ENCODE peak calls at places on chromosomes 6 and 20, in six cellular contexts. One of them, this sample, is unnamed. For H3K9me3, the result is how much of the 10 kb centered on the place peaks cover.

GRCh38 chr6:33088931-33089640 is 13.3 kb downstream of the HLA-DPB1 start:
- DNase-seq in adrenal gland: no peak
- DNase-seq in AG04450: no peak
- DNase-seq in sigmoid colon: no peak
- DNase-seq in WERI-Rb-1: no peak
- DNase-seq in left ventricle myocardium inferior: no peak
- DNase-seq in this sample: no peak

GRCh38 chr6:15327271-15327670 is 81.4 kb downstream of the JARID2 start:
- DNase-seq in adrenal gland: peak
- DNase-seq in AG04450: no peak
- DNase-seq in sigmoid colon: no peak
- DNase-seq in WERI-Rb-1: peak
- DNase-seq in left ventricle myocardium inferior: no peak
- DNase-seq in this sample: no peak

GRCh38 chr20:55881204-55881603 is 124.1 kb downstream of the CBLN4 start:
- DNase-seq in adrenal gland: no peak
- DNase-seq in AG04450: no peak
- DNase-seq in sigmoid colon: no peak
- DNase-seq in WERI-Rb-1: no peak
- DNase-seq in left ventricle myocardium inferior: no peak
- DNase-seq in this sample: no peak

GRCh38 chr6:144897441-144897921 is 612.3 kb downstream of the UTRN start:
- DNase-seq in adrenal gland: no peak
- DNase-seq in AG04450: peak
- DNase-seq in sigmoid colon: no peak
- DNase-seq in WERI-Rb-1: no peak
- DNase-seq in left ventricle myocardium inferior: no peak
- DNase-seq in this sample: no peak

GRCh38 chr6:132261354-132261753 is 139.9 kb downstream of the MOXD1 start:
- DNase-seq in adrenal gland: no peak
- DNase-seq in AG04450: no peak
- DNase-seq in sigmoid colon: no peak
- DNase-seq in WERI-Rb-1: no peak
- DNase-seq in left ventricle myocardium inferior: no peak
- DNase-seq in this sample: no peak

GRCh38 chr6:17855381-17855780 is 132.1 kb downstream of the KIF13A start:
- DNase-seq in adrenal gland: no peak
- DNase-seq in AG04450: no peak
- DNase-seq in sigmoid colon: no peak
- DNase-seq in WERI-Rb-1: no peak
- DNase-seq in left ventricle myocardium inferior: no peak
- DNase-seq in this sample: no peak

GRCh38 chr6:140281236-140281635 is 906.8 kb upstream of the CITED2 start:
- DNase-seq in adrenal gland: no peak
- DNase-seq in AG04450: no peak
- DNase-seq in sigmoid colon: no peak
- DNase-seq in WERI-Rb-1: no peak
- DNase-seq in left ventricle myocardium inferior: no peak
- DNase-seq in this sample: no peak

GRCh38 chr20:54179946-54180345 is 6.2 kb upstream of the CYP24A1 start:
- DNase-seq in adrenal gland: no peak
- DNase-seq in AG04450: no peak
- DNase-seq in sigmoid colon: no peak
- DNase-seq in WERI-Rb-1: no peak
- DNase-seq in left ventricle myocardium inferior: no peak
- DNase-seq in this sample: no peak

GRCh38 chr20:34861386-34862084 is 11.1 kb downstream of the GGT7 start:
- DNase-seq in adrenal gland: no peak
- DNase-seq in AG04450: no peak
- DNase-seq in sigmoid colon: no peak
- DNase-seq in WERI-Rb-1: peak
- DNase-seq in left ventricle myocardium inferior: no peak
- DNase-seq in this sample: no peak

GRCh38 chr6:118896339-118897136 is 2.6 kb downstream of the ASF1A start:
- DNase-seq in adrenal gland: no peak
- DNase-seq in AG04450: no peak
- DNase-seq in sigmoid colon: no peak
- DNase-seq in WERI-Rb-1: no peak
- DNase-seq in left ventricle myocardium inferior: no peak
- DNase-seq in this sample: no peak

GRCh38 chr6:92810913-92811312 is 608.4 kb downstream of the EPHA7 start:
- DNase-seq in adrenal gland: peak
- DNase-seq in AG04450: peak
- DNase-seq in sigmoid colon: no peak
- DNase-seq in WERI-Rb-1: peak
- DNase-seq in left ventricle myocardium inferior: no peak
- DNase-seq in this sample: no peak

GRCh38 chr20:63487116-63487764 is 11.6 kb downstream of the EEF1A2 start:
- DNase-seq in adrenal gland: no peak
- DNase-seq in AG04450: no peak
- DNase-seq in sigmoid colon: no peak
- DNase-seq in WERI-Rb-1: no peak
- DNase-seq in left ventricle myocardium inferior: no peak
- DNase-seq in this sample: no peak

GRCh38 chr6:37454420-37455125 is 21.6 kb downstream of the CMTR1 start:
- DNase-seq in adrenal gland: no peak
- DNase-seq in AG04450: no peak
- DNase-seq in sigmoid colon: no peak
- DNase-seq in WERI-Rb-1: no peak
- DNase-seq in left ventricle myocardium inferior: no peak
- DNase-seq in this sample: no peak

GRCh38 chr20:8798505-8798904 is 270.4 kb upstream of the PLCB4 start:
- DNase-seq in adrenal gland: no peak
- DNase-seq in AG04450: no peak
- DNase-seq in sigmoid colon: no peak
- DNase-seq in WERI-Rb-1: no peak
- DNase-seq in left ventricle myocardium inferior: no peak
- DNase-seq in this sample: no peak

GRCh38 chr6:47476794-47477496 is 644 bp upstream of the CD2AP start:
- DNase-seq in adrenal gland: no peak
- DNase-seq in AG04450: no peak
- DNase-seq in sigmoid colon: no peak
- DNase-seq in WERI-Rb-1: no peak
- DNase-seq in left ventricle myocardium inferior: no peak
- DNase-seq in this sample: no peak

GRCh38 chr6:16872543-16873230 is 111.4 kb upstream of the ATXN1 start:
- DNase-seq in adrenal gland: no peak
- DNase-seq in AG04450: no peak
- DNase-seq in sigmoid colon: no peak
- DNase-seq in WERI-Rb-1: no peak
- DNase-seq in left ventricle myocardium inferior: no peak
- DNase-seq in this sample: no peak

GRCh38 chr6:1094306-1094705 is 217.6 kb upstream of the FOXQ1 start:
- DNase-seq in adrenal gland: no peak
- DNase-seq in AG04450: peak
- DNase-seq in sigmoid colon: no peak
- DNase-seq in WERI-Rb-1: no peak
- DNase-seq in left ventricle myocardium inferior: no peak
- DNase-seq in this sample: no peak

GRCh38 chr6:100862063-100862462 is 19.1 kb downstream of the ASCC3 start:
- DNase-seq in adrenal gland: no peak
- DNase-seq in AG04450: no peak
- DNase-seq in sigmoid colon: no peak
- DNase-seq in WERI-Rb-1: no peak
- DNase-seq in left ventricle myocardium inferior: no peak
- DNase-seq in this sample: no peak

GRCh38 chr6:100850174-100850573 is 31.0 kb downstream of the ASCC3 start:
- DNase-seq in adrenal gland: no peak
- DNase-seq in AG04450: no peak
- DNase-seq in sigmoid colon: no peak
- DNase-seq in WERI-Rb-1: no peak
- DNase-seq in left ventricle myocardium inferior: no peak
- DNase-seq in this sample: no peak

GRCh38 chr6:100851819-100852218 is 29.3 kb downstream of the ASCC3 start:
- DNase-seq in adrenal gland: no peak
- DNase-seq in AG04450: no peak
- DNase-seq in sigmoid colon: no peak
- DNase-seq in WERI-Rb-1: no peak
- DNase-seq in left ventricle myocardium inferior: no peak
- DNase-seq in this sample: no peak

DNA sequence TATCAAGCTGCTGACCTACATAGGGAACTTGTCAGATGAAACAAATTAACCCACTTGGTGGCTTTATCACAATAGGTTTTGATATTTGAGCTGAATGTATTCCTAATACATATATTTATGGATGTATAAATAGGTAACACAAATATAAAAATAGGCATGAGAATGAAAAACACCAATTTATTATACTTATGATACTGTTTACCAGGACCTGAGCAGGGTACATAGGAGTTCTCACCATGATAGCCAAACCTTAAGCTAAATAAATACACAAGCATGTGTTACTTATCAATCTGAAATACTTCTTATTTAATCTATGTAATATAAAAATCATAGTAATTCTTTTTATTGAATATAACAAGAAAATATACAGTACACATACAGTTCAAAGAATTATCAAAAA is 25.0 kb downstream of the ASCC3 start:
- DNase-seq in adrenal gland: no peak
- DNase-seq in AG04450: no peak
- DNase-seq in sigmoid colon: no peak
- DNase-seq in WERI-Rb-1: no peak
- DNase-seq in left ventricle myocardium inferior: no peak
- DNase-seq in this sample: no peak
- H3K9me3 ChIP-seq in adrenal gland: under half
- H3K9me3 ChIP-seq in AG04450: under half
- H3K9me3 ChIP-seq in sigmoid colon: under half
- H3K9me3 ChIP-seq in WERI-Rb-1: under half
- H3K9me3 ChIP-seq in left ventricle myocardium inferior: under half
- H3K9me3 ChIP-seq in this sample: under half

DNA sequence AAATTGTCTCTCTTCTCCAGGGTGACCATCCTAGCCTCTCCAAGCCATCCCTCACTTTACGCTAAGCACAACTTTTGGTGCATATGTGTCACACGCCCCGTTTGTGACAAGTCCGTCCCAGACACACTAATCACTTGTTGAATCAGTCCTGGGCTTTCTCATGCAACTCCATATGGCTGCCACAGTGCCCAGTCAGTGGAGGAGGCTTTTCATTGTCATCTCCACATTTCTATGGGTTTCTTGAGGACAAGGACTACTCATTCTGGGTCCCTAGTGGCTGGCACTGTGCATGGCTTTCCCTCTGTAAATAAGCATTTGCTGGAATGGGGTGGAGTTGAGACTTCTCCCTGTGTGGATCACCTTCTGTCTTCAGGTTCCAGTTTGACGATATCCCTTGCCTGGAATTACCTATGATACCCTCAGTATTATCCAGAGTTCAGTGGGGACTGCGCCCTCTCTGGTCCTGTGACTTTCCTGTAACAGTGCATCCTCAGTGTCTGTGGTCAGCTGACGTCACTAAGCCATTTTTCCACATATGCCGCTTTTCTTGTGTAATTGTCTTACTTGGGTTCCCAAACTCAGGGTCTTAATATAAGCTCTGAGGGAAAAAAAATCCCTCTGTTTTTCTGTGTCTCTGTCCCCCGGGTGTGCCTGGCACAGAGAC is 59.8 kb upstream of the MYL9 start:
- DNase-seq in adrenal gland: no peak
- DNase-seq in AG04450: no peak
- DNase-seq in sigmoid colon: no peak
- DNase-seq in WERI-Rb-1: peak
- DNase-seq in left ventricle myocardium inferior: no peak
- DNase-seq in this sample: no peak
- TF ChIP-seq CTCF in adrenal gland: no peak
- TF ChIP-seq CTCF in AG04450: no peak
- TF ChIP-seq CTCF in sigmoid colon: no peak
- TF ChIP-seq CTCF in WERI-Rb-1: peak
- TF ChIP-seq CTCF in left ventricle myocardium inferior: peak
- TF ChIP-seq CTCF in this sample: no peak

DNA sequence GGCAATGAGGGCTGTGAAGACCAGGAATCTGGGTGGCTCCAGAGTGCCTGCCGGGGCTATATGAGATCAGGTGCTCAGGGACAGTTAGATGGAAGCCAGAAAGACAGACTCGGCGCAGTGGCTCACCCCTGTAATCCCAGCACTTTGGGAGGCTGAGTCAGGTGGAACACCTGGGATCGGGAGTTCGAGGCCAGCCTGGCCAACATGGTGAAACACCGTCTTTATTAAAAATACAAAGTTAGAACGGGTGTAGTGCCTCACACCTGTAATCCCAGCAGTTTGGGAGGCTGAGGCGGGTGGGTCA is 43.4 kb downstream of the BCAS4 start:
- DNase-seq in adrenal gland: no peak
- DNase-seq in AG04450: no peak
- DNase-seq in sigmoid colon: no peak
- DNase-seq in WERI-Rb-1: no peak
- DNase-seq in left ventricle myocardium inferior: no peak
- DNase-seq in this sample: no peak
- H3K4me3 ChIP-seq in adrenal gland: no peak
- H3K4me3 ChIP-seq in AG04450: no peak
- H3K4me3 ChIP-seq in sigmoid colon: no peak
- H3K4me3 ChIP-seq in WERI-Rb-1: no peak
- H3K4me3 ChIP-seq in left ventricle myocardium inferior: no peak
- H3K4me3 ChIP-seq in this sample: peak

GRCh38 chr6:4861564-4861963 is 85.4 kb downstream of the CDYL start:
- DNase-seq in adrenal gland: no peak
- DNase-seq in AG04450: no peak
- DNase-seq in sigmoid colon: no peak
- DNase-seq in WERI-Rb-1: no peak
- DNase-seq in left ventricle myocardium inferior: no peak
- DNase-seq in this sample: no peak

GRCh38 chr6:4860387-4860786 is 84.2 kb downstream of the CDYL start:
- DNase-seq in adrenal gland: no peak
- DNase-seq in AG04450: no peak
- DNase-seq in sigmoid colon: no peak
- DNase-seq in WERI-Rb-1: no peak
- DNase-seq in left ventricle myocardium inferior: no peak
- DNase-seq in this sample: no peak

DNA sequence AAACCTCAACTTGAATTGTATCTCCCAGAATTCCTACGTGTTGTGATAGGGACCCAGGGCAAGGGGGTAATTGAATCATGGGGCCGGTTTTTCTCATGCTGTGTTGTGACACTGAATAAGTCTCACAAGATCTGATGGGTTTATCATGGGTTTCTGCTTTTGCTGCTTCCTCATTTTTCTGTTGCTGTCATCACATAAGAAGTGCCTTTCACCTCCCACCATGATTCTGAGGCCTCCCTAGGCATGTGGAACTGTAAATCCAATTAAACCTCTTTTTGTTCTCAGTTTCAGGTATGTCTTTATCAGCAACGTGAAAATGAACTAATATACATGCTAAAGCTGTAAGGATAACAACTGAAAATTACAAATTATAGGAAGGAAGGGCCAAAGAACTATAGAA is 88.3 kb downstream of the CDYL start:
- DNase-seq in adrenal gland: no peak
- DNase-seq in AG04450: no peak
- DNase-seq in sigmoid colon: no peak
- DNase-seq in WERI-Rb-1: no peak
- DNase-seq in left ventricle myocardium inferior: no peak
- DNase-seq in this sample: no peak
- H3K9me3 ChIP-seq in adrenal gland: under half
- H3K9me3 ChIP-seq in AG04450: under half
- H3K9me3 ChIP-seq in sigmoid colon: under half
- H3K9me3 ChIP-seq in WERI-Rb-1: under half
- H3K9me3 ChIP-seq in left ventricle myocardium inferior: half or more
- H3K9me3 ChIP-seq in this sample: under half